ENCODE peak calls at places on chromosomes 16 and 17, in five cellular contexts. O, I, E, G and U are unnamed samples.

GRCh38 chr16:86951831-86952598 is 365.2 kb downstream of the C16orf95 start:
- DNase-seq in O (no peak), I (no peak), E (no peak), G (no peak), U (no peak)

GRCh38 chr17:77319211-77320031 is 178.7 kb downstream of the SEC14L1 start:
- DNase-seq in O (peak), I (peak), E (peak), G (peak), U (peak)

GRCh38 chr16:57522960-57523359 is 13.4 kb downstream of the CCDC102A start:
- DNase-seq in O (no peak), I (no peak), E (no peak), G (no peak), U (no peak)

GRCh38 chr17:66290097-66290722 is 12.2 kb upstream of the PRKCA start:
- DNase-seq in O (no peak), I (no peak), E (no peak), G (no peak), U (no peak)

GRCh38 chr17:33192961-33193911 is 99.9 kb downstream of the ASIC2 start:
- DNase-seq in O (no peak), I (no peak), E (no peak), G (no peak), U (no peak)

GRCh38 chr17:64166876-64167275 is 36.9 kb upstream of the ERN1 start:
- DNase-seq in O (no peak), I (no peak), E (no peak), G (no peak), U (no peak)

GRCh38 chr17:72338847-72339790 is 218.3 kb downstream of the SOX9 start:
- DNase-seq in O (peak), I (no peak), E (no peak), G (no peak), U (no peak)

GRCh38 chr16:70715860-70716357 is 30.1 kb upstream of the MTSS2 start:
- DNase-seq in O (no peak), I (no peak), E (no peak), G (peak), U (no peak)

GRCh38 chr16:58732545-58733247 is 1.4 kb downstream of the GOT2 start:
- DNase-seq in O (no peak), I (no peak), E (no peak), G (no peak), U (peak)

GRCh38 chr17:3710951-3711383 is 12.7 kb upstream of the HASPIN start:
- DNase-seq in O (peak), I (no peak), E (no peak), G (no peak), U (no peak)

GRCh38 chr16:48366165-48367093 is 18.8 kb downstream of the SIAH1 start:
- DNase-seq in O (peak), I (no peak), E (peak), G (no peak), U (peak)

GRCh38 chr17:41959336-41960095 is 7.1 kb upstream of the CNP start:
- DNase-seq in O (no peak), I (no peak), E (no peak), G (no peak), U (peak)

GRCh38 chr16:12305847-12306246 is 329.3 kb downstream of the SNX29 start:
- DNase-seq in O (no peak), I (no peak), E (no peak), G (no peak), U (no peak)

GRCh38 chr17:48612456-48612853 is 1.6 kb upstream of the HOXB7 start:
- DNase-seq in O (no peak), I (no peak), E (no peak), G (no peak), U (peak)

GRCh38 chr17:73646409-73647305 is 2.4 kb upstream of the SDK2 start:
- DNase-seq in O (no peak), I (no peak), E (no peak), G (no peak), U (peak)

GRCh38 chr16:22375117-22375962 is 921 bp upstream of the CDR2 start:
- DNase-seq in O (no peak), I (no peak), E (no peak), G (no peak), U (peak)

GRCh38 chr17:37710344-37710886 is 34.4 kb downstream of the HNF1B start:
- DNase-seq in O (peak), I (no peak), E (peak), G (no peak), U (peak)

GRCh38 chr17:4073983-4074830 is 68.6 kb downstream of the ZZEF1 start:
- DNase-seq in O (peak), I (peak), E (no peak), G (no peak), U (no peak)

GRCh38 chr16:57054338-57054737 is 38.0 kb upstream of the CPNE2 start:
- DNase-seq in O (no peak), I (no peak), E (no peak), G (no peak), U (no peak)

GRCh38 chr17:1485311-1485747 is 7.2 kb downstream of the MYO1C start:
- DNase-seq in O (peak), I (peak), E (no peak), G (peak), U (no peak)
- TF ChIP-seq POLR2A in O (no peak), I (no peak), E (peak), G (no peak), U (no peak)

GRCh38 chr16:88647178-88648070 is 3.4 kb downstream of the CYBA start:
- DNase-seq in O (no peak), I (peak), E (no peak), G (no peak), U (no peak)
- TF ChIP-seq POLR2A in O (no peak), I (no peak), E (no peak), G (no peak), U (no peak)

DNA sequence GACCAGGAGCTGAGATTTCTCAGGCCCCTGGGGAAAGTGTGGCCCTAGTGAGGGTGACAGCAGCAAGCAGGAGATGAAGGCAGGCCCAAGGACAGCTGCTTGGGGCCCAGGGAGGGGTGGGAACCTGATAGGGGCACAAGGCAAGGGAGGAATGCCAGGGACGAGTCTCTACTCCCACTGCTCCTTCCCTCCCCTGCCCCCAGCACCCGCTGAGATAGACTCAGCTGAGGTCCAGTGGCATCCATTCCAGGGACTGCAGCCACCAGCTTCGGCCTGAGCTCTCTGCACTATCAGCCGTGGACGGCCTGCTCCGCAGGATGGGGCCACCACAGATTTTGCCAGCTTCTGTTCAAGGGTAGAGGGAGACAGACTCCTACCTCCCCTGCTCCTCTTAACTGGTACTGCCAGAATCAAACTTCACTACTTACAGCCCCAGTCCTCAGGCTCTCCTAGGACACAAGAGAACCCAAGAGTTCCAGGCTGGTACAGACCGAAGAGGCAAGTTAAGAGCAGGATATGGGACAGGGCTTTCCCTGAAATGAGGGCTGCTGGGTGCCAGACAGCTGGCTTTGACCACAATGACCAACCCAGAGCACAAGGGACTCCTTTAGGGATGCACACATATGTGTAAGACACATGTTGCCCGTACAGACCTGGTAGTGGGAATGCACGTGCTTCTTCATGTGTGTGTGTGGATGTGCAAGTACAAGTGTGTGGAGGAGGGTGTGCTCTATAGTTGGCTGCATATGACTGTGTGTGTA is 5.5 kb downstream of the CACNB1 start:
- DNase-seq in O (no peak), I (no peak), E (no peak), G (no peak), U (no peak)
- TF ChIP-seq POLR2A in O (no peak), I (no peak), E (no peak), G (no peak), U (no peak)

DNA sequence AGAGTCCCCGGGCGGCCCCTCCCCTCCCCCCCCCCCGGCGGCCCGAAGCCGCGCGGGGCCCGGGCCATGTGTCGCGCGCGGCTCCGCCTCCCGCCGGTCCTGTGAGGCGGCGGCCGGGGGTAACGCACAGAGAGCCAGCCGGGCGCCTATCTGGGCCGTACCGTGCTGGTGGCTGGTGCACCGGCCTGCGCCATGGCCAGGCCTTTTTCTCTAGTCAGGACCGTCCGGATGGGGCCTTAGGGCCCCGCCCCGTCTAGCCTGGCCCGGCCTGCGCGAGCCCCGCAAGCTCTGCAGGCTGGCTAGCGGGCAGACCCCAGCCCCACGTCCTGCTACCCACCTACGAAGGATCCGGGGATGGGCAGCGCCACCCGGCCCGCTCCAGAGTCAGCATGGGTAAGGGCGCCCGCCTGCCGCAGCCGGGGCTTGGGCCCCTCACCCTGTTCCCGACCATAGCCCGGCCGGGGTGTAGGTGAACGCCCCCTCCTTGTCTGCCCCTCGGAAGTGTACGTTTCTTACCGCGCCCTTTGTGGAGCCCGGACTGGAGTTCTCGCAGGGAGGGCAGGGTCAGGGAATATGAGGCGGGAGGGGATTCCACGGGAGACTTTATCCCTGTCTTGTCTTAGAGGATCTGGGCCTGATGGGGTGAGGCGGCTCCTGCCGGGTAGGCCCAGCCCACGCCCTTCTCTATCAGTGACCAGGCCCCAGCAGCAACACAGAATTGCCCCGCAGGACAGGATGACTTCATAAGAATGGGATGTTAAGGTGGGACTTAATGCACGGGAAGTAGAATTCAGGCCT is at the start of gene CENPT:
- DNase-seq in O (peak), I (no peak), E (peak), G (no peak), U (peak)
- TF ChIP-seq POLR2A in O (peak), I (no peak), E (no peak), G (no peak), U (peak)

DNA sequence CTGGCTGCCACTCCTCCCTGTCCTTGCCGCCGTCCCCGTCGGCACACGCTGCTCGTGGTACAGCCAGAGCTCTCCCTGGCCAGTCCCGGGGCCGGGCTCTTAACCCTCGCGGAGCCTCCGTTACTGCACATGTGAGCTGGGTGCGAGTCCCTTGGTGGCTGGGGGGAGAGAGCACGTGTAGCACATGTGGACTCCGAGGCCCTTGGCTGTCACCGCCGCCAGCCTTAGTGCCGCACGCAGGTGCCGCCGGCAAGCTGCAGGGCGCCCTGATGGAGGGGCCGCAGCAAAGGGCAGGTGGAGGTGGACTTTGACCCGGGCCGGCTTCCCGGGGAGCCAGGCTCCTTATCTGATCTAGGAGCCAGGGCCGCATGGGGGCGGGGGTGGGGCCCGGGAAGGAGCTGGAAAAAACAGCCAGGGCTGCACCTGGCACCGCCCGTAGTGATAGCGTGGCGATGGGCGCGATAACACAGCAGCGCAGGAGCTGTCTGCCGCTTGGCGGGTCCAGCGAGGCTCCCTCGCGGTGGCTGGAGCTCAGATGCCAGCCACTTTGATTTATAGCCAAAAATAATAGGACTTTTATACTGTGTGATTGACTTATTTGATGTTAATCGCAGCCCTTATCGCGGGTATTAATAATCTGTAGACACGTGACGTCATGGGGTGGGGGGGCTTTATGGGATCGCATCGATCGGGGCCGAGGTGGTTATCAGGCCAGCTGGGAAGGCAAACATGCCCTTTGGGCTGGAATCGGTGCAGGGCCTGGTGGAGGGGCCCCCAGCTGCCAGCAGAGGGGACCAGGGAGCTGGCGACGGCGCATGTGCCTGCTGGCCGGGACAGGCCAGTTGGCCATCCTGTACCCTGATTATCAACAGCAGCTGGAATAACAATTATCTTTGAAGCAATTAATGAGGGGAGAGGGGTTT is 35.1 kb downstream of the ZFPM1 start:
- DNase-seq in O (peak), I (no peak), E (no peak), G (no peak), U (peak)
- TF ChIP-seq POLR2A in O (no peak), I (no peak), E (no peak), G (no peak), U (no peak)